ENCODE peak calls at places on chromosomes 13 and 19, in six cellular contexts. Q is BE2C, L is HFF-Myc, R is fibroblast of mammary gland, O is ovary, E is choroid plexus epithelial cell. P is an unnamed sample.

GRCh38 chr13:105778196-105778595 is 757.3 kb downstream of the EFNB2 start:
- DNase-seq in E (peak), L (no peak), Q (no peak), R (peak), O (no peak), P (no peak)

GRCh38 chr19:58356236-58356970 is 3.1 kb upstream of the A1BG start:
- DNase-seq in E (peak), R (peak), Q (no peak), L (no peak), O (peak), P (no peak)

GRCh38 chr19:39390460-39390758 is 497 bp downstream of the PAF1 start:
- DNase-seq in R (peak), L (no peak), E (no peak), O (no peak), Q (no peak), P (no peak)

GRCh38 chr13:95226051-95226450 is 75.2 kb downstream of the ABCC4 start:
- DNase-seq in Q (no peak), E (no peak), R (no peak), O (no peak), L (no peak), P (no peak)

GRCh38 chr13:48210178-48210577 is 22.8 kb upstream of the ITM2B start:
- DNase-seq in O (no peak), L (no peak), R (peak), Q (no peak), E (peak), P (no peak)

GRCh38 chr19:6532244-6532999 is 1.6 kb downstream of the TNFSF9 start:
- DNase-seq in Q (no peak), R (no peak), E (no peak), L (no peak), O (no peak), P (no peak)

GRCh38 chr19:28020631-28021315 is 1192.2 kb downstream of the UQCRFS1 start:
- DNase-seq in E (no peak), L (no peak), R (no peak), O (no peak), Q (no peak), P (no peak)

GRCh38 chr13:60627071-60627686 is 230.2 kb downstream of the TDRD3 start:
- DNase-seq in E (peak), O (no peak), L (no peak), R (peak), Q (peak), P (peak)

GRCh38 chr13:30165071-30165470 is 142.3 kb downstream of the KATNAL1 start:
- DNase-seq in R (no peak), L (no peak), O (no peak), Q (no peak), E (no peak), P (no peak)

GRCh38 chr19:55688422-55689218 is 13.6 kb downstream of the EPN1 start:
- DNase-seq in L (no peak), O (peak), E (no peak), Q (peak), R (no peak), P (no peak)

GRCh38 chr19:35959040-35959967 is 23.1 kb downstream of the LRFN3 start:
- DNase-seq in E (no peak), R (no peak), L (no peak), Q (peak), O (no peak), P (no peak)

GRCh38 chr19:4077800-4078683 is 11.3 kb upstream of the ZBTB7A start:
- DNase-seq in L (no peak), R (no peak), E (no peak), Q (no peak), O (peak), P (peak)

GRCh38 chr19:44822177-44822576 is 13.3 kb downstream of the BCAM start:
- DNase-seq in Q (no peak), L (no peak), E (no peak), O (no peak), R (no peak), P (no peak)

GRCh38 chr13:59203855-59204254 is 959.9 kb downstream of the DIAPH3 start:
- DNase-seq in R (no peak), O (no peak), E (no peak), L (no peak), Q (no peak), P (no peak)
- TF ChIP-seq CTCF in R (no peak), O (no peak), E (no peak), L (no peak), Q (no peak), P (no peak)

GRCh38 chr19:16066611-16067104 is 9.6 kb upstream of the TPM4 start:
- DNase-seq in R (peak), L (peak), Q (peak), O (no peak), E (no peak), P (peak)
- TF ChIP-seq CTCF in R (peak), L (peak), Q (peak), O (no peak), E (peak), P (no peak)

GRCh38 chr13:81874253-81874652 is 1533.3 kb upstream of the SPRY2 start:
- DNase-seq in L (no peak), E (no peak), Q (no peak), R (no peak), O (no peak), P (no peak)

GRCh38 chr13:81874681-81875661 is 1534.0 kb upstream of the SPRY2 start:
- DNase-seq in E (no peak), L (no peak), R (no peak), Q (no peak), O (no peak), P (no peak)

GRCh38 chr13:81872581-81872980 is 1531.7 kb upstream of the SPRY2 start:
- DNase-seq in L (no peak), Q (peak), E (peak), R (no peak), O (no peak), P (peak)
- TF ChIP-seq CTCF in L (no peak), Q (peak), E (peak), R (no peak), O (no peak), P (no peak)

DNA sequence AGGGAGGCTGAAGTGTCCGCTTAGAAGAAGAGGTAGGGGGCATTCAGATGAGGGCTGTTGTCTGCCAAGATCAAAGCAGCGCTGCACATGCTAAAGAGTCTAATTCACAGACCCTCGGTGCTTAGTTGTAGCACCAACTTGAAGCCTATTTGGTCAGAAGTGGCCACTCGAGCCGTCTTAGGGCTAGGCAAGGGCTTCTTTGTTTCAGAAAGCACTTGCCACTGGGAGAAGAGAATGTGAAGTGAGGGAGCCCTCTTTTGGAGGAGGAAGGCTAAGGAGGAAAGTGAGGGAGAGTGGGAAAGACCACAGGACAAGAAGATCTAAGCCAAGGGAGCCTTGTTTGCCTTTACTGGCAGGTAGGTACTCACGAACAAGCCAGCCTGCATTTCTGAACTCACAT is 313.4 kb upstream of the TMTC4 start:
- DNase-seq in O (no peak), L (no peak), R (peak), Q (no peak), E (peak), P (no peak)
- TF ChIP-seq CTCF in O (no peak), L (no peak), R (peak), Q (no peak), E (peak), P (no peak)

GRCh38 chr13:41384749-41385503 is 72.4 kb upstream of the RGCC start:
- DNase-seq in L (no peak), Q (no peak), O (no peak), R (peak), E (peak), P (no peak)
- TF ChIP-seq CTCF in L (peak), Q (peak), O (no peak), R (peak), E (peak), P (peak)

DNA sequence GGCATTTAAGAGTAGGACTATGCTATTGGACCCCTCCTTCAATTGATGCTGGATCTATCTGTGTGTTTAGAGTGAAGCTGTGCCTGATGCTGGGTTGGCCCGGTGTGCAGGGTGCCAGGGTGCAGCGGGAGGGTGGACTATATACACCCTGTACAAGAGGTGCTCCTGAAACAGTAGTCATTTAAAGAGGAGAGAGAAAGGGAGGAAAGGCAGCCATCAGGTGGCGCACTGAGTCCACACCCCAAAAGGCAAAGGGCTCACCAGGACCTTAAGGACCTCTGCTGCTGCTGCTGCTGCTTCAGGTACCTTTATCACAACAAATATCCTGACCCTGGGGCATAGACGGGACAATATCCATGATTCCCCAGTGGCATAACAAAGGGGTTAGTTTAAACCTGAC is 39.4 kb downstream of the ZNF136 start:
- DNase-seq in O (no peak), L (no peak), Q (no peak), E (peak), R (no peak), P (no peak)
- TF ChIP-seq CTCF in O (no peak), L (no peak), Q (peak), E (peak), R (no peak), P (no peak)